ENCODE peak calls at places on chromosomes 2 and 18, in six cellular contexts. One of them, this sample, is unnamed.

GRCh38 chr2:85259101-85259590 is 68.6 kb downstream of the TGOLN2 start:
- ATAC-seq in A549: no peak
- ATAC-seq in HepG2: peak
- ATAC-seq in upper lobe of left lung: peak
- ATAC-seq in K562: peak
- ATAC-seq in GM12878: no peak
- ATAC-seq in this sample: no peak

GRCh38 chr18:77088977-77089795 is 43.4 kb downstream of the MBP start:
- ATAC-seq in GM12878: no peak
- ATAC-seq in A549: no peak
- ATAC-seq in K562: no peak
- ATAC-seq in upper lobe of left lung: no peak
- ATAC-seq in HepG2: no peak
- ATAC-seq in this sample: no peak

GRCh38 chr2:70686577-70687460 is 81.2 kb downstream of the ADD2 start:
- ATAC-seq in A549: peak
- ATAC-seq in K562: peak
- ATAC-seq in upper lobe of left lung: peak
- ATAC-seq in GM12878: peak
- ATAC-seq in HepG2: peak
- ATAC-seq in this sample: no peak

GRCh38 chr2:9112079-9112721 is 94.4 kb upstream of the ASAP2 start:
- ATAC-seq in A549: peak
- ATAC-seq in upper lobe of left lung: peak
- ATAC-seq in GM12878: no peak
- ATAC-seq in HepG2: peak
- ATAC-seq in K562: peak
- ATAC-seq in this sample: peak

GRCh38 chr2:7024261-7024660 is 107.0 kb downstream of the RNF144A start:
- ATAC-seq in GM12878: no peak
- ATAC-seq in HepG2: no peak
- ATAC-seq in upper lobe of left lung: no peak
- ATAC-seq in A549: no peak
- ATAC-seq in K562: no peak
- ATAC-seq in this sample: no peak

GRCh38 chr18:9743200-9744016 is 35.3 kb downstream of the RAB31 start:
- ATAC-seq in HepG2: peak
- ATAC-seq in A549: peak
- ATAC-seq in K562: peak
- ATAC-seq in GM12878: no peak
- ATAC-seq in upper lobe of left lung: peak
- ATAC-seq in this sample: no peak

GRCh38 chr2:64421199-64421598 is 32.8 kb upstream of the LGALSL start:
- ATAC-seq in HepG2: no peak
- ATAC-seq in GM12878: no peak
- ATAC-seq in upper lobe of left lung: no peak
- ATAC-seq in A549: no peak
- ATAC-seq in K562: no peak
- ATAC-seq in this sample: no peak

GRCh38 chr2:67572721-67573485 is 175.8 kb downstream of the ETAA1 start:
- ATAC-seq in K562: no peak
- ATAC-seq in HepG2: no peak
- ATAC-seq in A549: no peak
- ATAC-seq in upper lobe of left lung: no peak
- ATAC-seq in GM12878: no peak
- ATAC-seq in this sample: no peak

GRCh38 chr18:79245517-79246001 is 150.2 kb upstream of the NFATC1 start:
- ATAC-seq in HepG2: no peak
- ATAC-seq in K562: no peak
- ATAC-seq in GM12878: no peak
- ATAC-seq in upper lobe of left lung: no peak
- ATAC-seq in A549: peak
- ATAC-seq in this sample: no peak

GRCh38 chr2:191165190-191165643 is 14.4 kb upstream of the STAT4 start:
- ATAC-seq in A549: peak
- ATAC-seq in K562: peak
- ATAC-seq in HepG2: peak
- ATAC-seq in upper lobe of left lung: peak
- ATAC-seq in GM12878: peak
- ATAC-seq in this sample: peak

GRCh38 chr2:56357655-56358295 is 174.0 kb downstream of the CCDC85A start:
- ATAC-seq in upper lobe of left lung: no peak
- ATAC-seq in A549: no peak
- ATAC-seq in HepG2: no peak
- ATAC-seq in K562: no peak
- ATAC-seq in GM12878: no peak
- ATAC-seq in this sample: no peak

GRCh38 chr2:64479259-64480198 is 25.6 kb downstream of the LGALSL start:
- ATAC-seq in A549: no peak
- ATAC-seq in HepG2: peak
- ATAC-seq in upper lobe of left lung: no peak
- ATAC-seq in GM12878: no peak
- ATAC-seq in K562: no peak
- ATAC-seq in this sample: no peak

GRCh38 chr2:15770148-15770547 is 170.2 kb upstream of the MYCN start:
- ATAC-seq in GM12878: no peak
- ATAC-seq in HepG2: no peak
- ATAC-seq in K562: no peak
- ATAC-seq in upper lobe of left lung: no peak
- ATAC-seq in A549: no peak
- ATAC-seq in this sample: no peak

GRCh38 chr2:72581560-72582181 is 244.2 kb downstream of the EXOC6B start:
- ATAC-seq in K562: no peak
- ATAC-seq in upper lobe of left lung: peak
- ATAC-seq in A549: peak
- ATAC-seq in HepG2: peak
- ATAC-seq in GM12878: no peak
- ATAC-seq in this sample: no peak

GRCh38 chr18:8091042-8091441 is 518.2 kb upstream of the RAB12 start:
- ATAC-seq in K562: no peak
- ATAC-seq in GM12878: no peak
- ATAC-seq in A549: no peak
- ATAC-seq in HepG2: no peak
- ATAC-seq in upper lobe of left lung: no peak
- ATAC-seq in this sample: peak

GRCh38 chr18:2714140-2714539 is 58.6 kb downstream of the SMCHD1 start:
- ATAC-seq in K562: no peak
- ATAC-seq in HepG2: no peak
- ATAC-seq in A549: no peak
- ATAC-seq in upper lobe of left lung: no peak
- ATAC-seq in GM12878: no peak
- ATAC-seq in this sample: no peak

GRCh38 chr2:215796160-215796559 is 217.2 kb downstream of the MREG start:
- ATAC-seq in A549: no peak
- ATAC-seq in HepG2: no peak
- ATAC-seq in upper lobe of left lung: no peak
- ATAC-seq in GM12878: peak
- ATAC-seq in K562: peak
- ATAC-seq in this sample: no peak

GRCh38 chr2:229085439-229085838 is 185.6 kb downstream of the PID1 start:
- ATAC-seq in K562: no peak
- ATAC-seq in A549: no peak
- ATAC-seq in upper lobe of left lung: no peak
- ATAC-seq in HepG2: no peak
- ATAC-seq in GM12878: no peak
- ATAC-seq in this sample: no peak
- TF ChIP-seq EP300 in K562: no peak
- TF ChIP-seq EP300 in A549: no peak
- TF ChIP-seq EP300 in upper lobe of left lung: no peak
- TF ChIP-seq EP300 in HepG2: no peak
- TF ChIP-seq EP300 in GM12878: no peak
- TF ChIP-seq EP300 in this sample: no peak

DNA sequence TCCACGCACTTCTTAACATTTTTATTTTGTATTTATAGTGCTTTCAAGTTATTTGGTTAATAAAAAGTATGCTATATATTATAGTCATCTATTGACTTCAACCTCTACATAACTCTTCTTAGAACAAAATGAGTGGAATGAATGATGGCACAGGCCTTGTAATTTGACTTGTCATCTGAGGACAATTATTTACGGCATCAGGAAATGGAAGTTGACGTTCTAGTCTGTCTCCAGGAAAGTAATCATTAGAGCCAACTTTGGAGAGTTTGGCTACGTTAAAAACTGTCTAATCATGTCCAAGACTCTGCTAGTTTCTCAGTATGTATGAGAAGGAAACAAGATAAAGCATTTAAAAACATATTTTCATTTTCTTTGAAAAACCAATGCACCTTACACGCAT is 353.5 kb downstream of the ARHGAP15 start:
- ATAC-seq in GM12878: no peak
- ATAC-seq in upper lobe of left lung: peak
- ATAC-seq in HepG2: no peak
- ATAC-seq in K562: no peak
- ATAC-seq in A549: no peak
- ATAC-seq in this sample: no peak
- TF ChIP-seq EP300 in GM12878: no peak
- TF ChIP-seq EP300 in upper lobe of left lung: no peak
- TF ChIP-seq EP300 in HepG2: no peak
- TF ChIP-seq EP300 in K562: no peak
- TF ChIP-seq EP300 in A549: no peak
- TF ChIP-seq EP300 in this sample: no peak

GRCh38 chr2:100812141-100812540 is 7.8 kb upstream of the NPAS2 start:
- ATAC-seq in GM12878: no peak
- ATAC-seq in A549: no peak
- ATAC-seq in HepG2: no peak
- ATAC-seq in upper lobe of left lung: no peak
- ATAC-seq in K562: no peak
- ATAC-seq in this sample: no peak

GRCh38 chr2:100814453-100814852 is 5.5 kb upstream of the NPAS2 start:
- ATAC-seq in A549: no peak
- ATAC-seq in upper lobe of left lung: no peak
- ATAC-seq in HepG2: peak
- ATAC-seq in K562: no peak
- ATAC-seq in GM12878: no peak
- ATAC-seq in this sample: no peak

GRCh38 chr2:100812573-100812972 is 7.4 kb upstream of the NPAS2 start:
- ATAC-seq in K562: no peak
- ATAC-seq in A549: no peak
- ATAC-seq in upper lobe of left lung: no peak
- ATAC-seq in HepG2: no peak
- ATAC-seq in GM12878: no peak
- ATAC-seq in this sample: no peak

GRCh38 chr2:100814043-100814442 is 5.9 kb upstream of the NPAS2 start:
- ATAC-seq in A549: no peak
- ATAC-seq in K562: no peak
- ATAC-seq in upper lobe of left lung: no peak
- ATAC-seq in HepG2: no peak
- ATAC-seq in GM12878: no peak
- ATAC-seq in this sample: no peak

GRCh38 chr2:100813527-100813926 is 6.4 kb upstream of the NPAS2 start:
- ATAC-seq in upper lobe of left lung: no peak
- ATAC-seq in HepG2: no peak
- ATAC-seq in K562: no peak
- ATAC-seq in A549: no peak
- ATAC-seq in GM12878: no peak
- ATAC-seq in this sample: no peak
- TF ChIP-seq EP300 in upper lobe of left lung: no peak
- TF ChIP-seq EP300 in HepG2: no peak
- TF ChIP-seq EP300 in K562: no peak
- TF ChIP-seq EP300 in A549: no peak
- TF ChIP-seq EP300 in GM12878: no peak
- TF ChIP-seq EP300 in this sample: no peak

GRCh38 chr2:133218204-133218603 is 350.1 kb downstream of the NCKAP5 start:
- ATAC-seq in K562: no peak
- ATAC-seq in A549: no peak
- ATAC-seq in upper lobe of left lung: no peak
- ATAC-seq in GM12878: no peak
- ATAC-seq in HepG2: no peak
- ATAC-seq in this sample: no peak
- TF ChIP-seq EP300 in K562: no peak
- TF ChIP-seq EP300 in A549: no peak
- TF ChIP-seq EP300 in upper lobe of left lung: no peak
- TF ChIP-seq EP300 in GM12878: no peak
- TF ChIP-seq EP300 in HepG2: no peak
- TF ChIP-seq EP300 in this sample: no peak

DNA sequence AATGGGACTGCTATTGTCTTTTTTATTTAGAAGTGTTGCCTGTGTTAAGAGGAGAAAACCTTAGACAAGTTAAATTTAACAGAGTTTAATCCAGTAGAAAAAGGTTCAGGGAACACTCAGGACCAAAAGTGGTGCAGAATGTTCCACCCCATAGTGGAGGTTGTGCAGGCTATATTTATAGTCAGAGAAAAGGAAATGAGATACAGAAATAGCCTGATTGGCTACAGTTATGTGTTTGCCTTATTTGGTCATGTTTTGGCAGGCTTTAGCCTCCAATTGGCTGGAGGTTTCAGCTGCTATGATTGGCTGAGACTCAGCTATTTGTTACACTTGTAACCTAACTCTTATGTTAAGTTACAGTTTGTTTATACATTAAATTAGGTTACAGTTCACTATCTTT is 4.1 kb downstream of the STAMBP start:
- ATAC-seq in K562: peak
- ATAC-seq in upper lobe of left lung: no peak
- ATAC-seq in GM12878: peak
- ATAC-seq in A549: no peak
- ATAC-seq in HepG2: no peak
- ATAC-seq in this sample: no peak
- TF ChIP-seq EP300 in K562: no peak
- TF ChIP-seq EP300 in upper lobe of left lung: no peak
- TF ChIP-seq EP300 in GM12878: no peak
- TF ChIP-seq EP300 in A549: no peak
- TF ChIP-seq EP300 in HepG2: no peak
- TF ChIP-seq EP300 in this sample: no peak